ENCODE peak calls at places on chromosome 18, in seven cellular contexts. One of them, this sample, is unnamed.

GRCh38 chr18:7065736-7066135 is 51.9 kb downstream of the LAMA1 start:
- DNase-seq in Peyer's patch: no peak
- DNase-seq in WTC11: no peak
- DNase-seq in GM12865: no peak
- DNase-seq in lung: no peak
- DNase-seq in colonic mucosa: no peak
- DNase-seq in stomach: no peak
- DNase-seq in this sample: no peak

GRCh38 chr18:9096698-9097097 is 5.8 kb upstream of the NDUFV2 start:
- DNase-seq in Peyer's patch: no peak
- DNase-seq in WTC11: no peak
- DNase-seq in GM12865: no peak
- DNase-seq in lung: no peak
- DNase-seq in colonic mucosa: no peak
- DNase-seq in stomach: no peak
- DNase-seq in this sample: no peak

GRCh38 chr18:74303936-74304335 is 11.7 kb upstream of the C18orf63 start:
- DNase-seq in Peyer's patch: no peak
- DNase-seq in WTC11: no peak
- DNase-seq in GM12865: no peak
- DNase-seq in lung: no peak
- DNase-seq in colonic mucosa: no peak
- DNase-seq in stomach: no peak
- DNase-seq in this sample: no peak

GRCh38 chr18:7740815-7741214 is 173.7 kb downstream of the PTPRM start:
- DNase-seq in Peyer's patch: no peak
- DNase-seq in WTC11: no peak
- DNase-seq in GM12865: no peak
- DNase-seq in lung: no peak
- DNase-seq in colonic mucosa: no peak
- DNase-seq in stomach: no peak
- DNase-seq in this sample: no peak

GRCh38 chr18:61554117-61554776 is 221.0 kb downstream of the CDH20 start:
- DNase-seq in Peyer's patch: no peak
- DNase-seq in WTC11: no peak
- DNase-seq in GM12865: no peak
- DNase-seq in lung: no peak
- DNase-seq in colonic mucosa: no peak
- DNase-seq in stomach: no peak
- DNase-seq in this sample: no peak

GRCh38 chr18:53451902-53452301 is 772.6 kb downstream of the MBD2 start:
- DNase-seq in Peyer's patch: no peak
- DNase-seq in WTC11: no peak
- DNase-seq in GM12865: no peak
- DNase-seq in lung: no peak
- DNase-seq in colonic mucosa: no peak
- DNase-seq in stomach: no peak
- DNase-seq in this sample: no peak

GRCh38 chr18:62522178-62522509 is 681 bp upstream of the ZCCHC2 start:
- DNase-seq in Peyer's patch: no peak
- DNase-seq in WTC11: no peak
- DNase-seq in GM12865: no peak
- DNase-seq in lung: no peak
- DNase-seq in colonic mucosa: no peak
- DNase-seq in stomach: no peak
- DNase-seq in this sample: no peak

GRCh38 chr18:36179562-36180334 is 7.5 kb upstream of the MOCOS start:
- DNase-seq in Peyer's patch: no peak
- DNase-seq in WTC11: no peak
- DNase-seq in GM12865: no peak
- DNase-seq in lung: peak
- DNase-seq in colonic mucosa: peak
- DNase-seq in stomach: peak
- DNase-seq in this sample: no peak

GRCh38 chr18:71374294-71374693 is 1085.4 kb downstream of the SOCS6 start:
- DNase-seq in Peyer's patch: no peak
- DNase-seq in WTC11: no peak
- DNase-seq in GM12865: no peak
- DNase-seq in lung: no peak
- DNase-seq in colonic mucosa: no peak
- DNase-seq in stomach: no peak
- DNase-seq in this sample: no peak
- TF ChIP-seq CTCF in Peyer's patch: no peak
- TF ChIP-seq CTCF in WTC11: no peak
- TF ChIP-seq CTCF in GM12865: no peak
- TF ChIP-seq CTCF in lung: no peak
- TF ChIP-seq CTCF in colonic mucosa: no peak
- TF ChIP-seq CTCF in stomach: no peak
- TF ChIP-seq CTCF in this sample: no peak

GRCh38 chr18:58048243-58048642 is 4.2 kb downstream of the NEDD4L start:
- DNase-seq in Peyer's patch: no peak
- DNase-seq in WTC11: no peak
- DNase-seq in GM12865: no peak
- DNase-seq in lung: no peak
- DNase-seq in colonic mucosa: no peak
- DNase-seq in stomach: no peak
- DNase-seq in this sample: no peak

GRCh38 chr18:58047556-58047882 is 3.5 kb downstream of the NEDD4L start:
- DNase-seq in Peyer's patch: no peak
- DNase-seq in WTC11: no peak
- DNase-seq in GM12865: no peak
- DNase-seq in lung: no peak
- DNase-seq in colonic mucosa: no peak
- DNase-seq in stomach: no peak
- DNase-seq in this sample: no peak

GRCh38 chr18:58046087-58046793 is 2.2 kb downstream of the NEDD4L start:
- DNase-seq in Peyer's patch: no peak
- DNase-seq in WTC11: no peak
- DNase-seq in GM12865: no peak
- DNase-seq in lung: no peak
- DNase-seq in colonic mucosa: no peak
- DNase-seq in stomach: no peak
- DNase-seq in this sample: no peak

GRCh38 chr18:58045265-58046086 is 1.4 kb downstream of the NEDD4L start:
- DNase-seq in Peyer's patch: peak
- DNase-seq in WTC11: peak
- DNase-seq in GM12865: peak
- DNase-seq in lung: peak
- DNase-seq in colonic mucosa: peak
- DNase-seq in stomach: peak
- DNase-seq in this sample: peak

GRCh38 chr18:58046794-58047555 is 2.9 kb downstream of the NEDD4L start:
- DNase-seq in Peyer's patch: no peak
- DNase-seq in WTC11: no peak
- DNase-seq in GM12865: no peak
- DNase-seq in lung: no peak
- DNase-seq in colonic mucosa: no peak
- DNase-seq in stomach: no peak
- DNase-seq in this sample: no peak
- TF ChIP-seq CTCF in Peyer's patch: no peak
- TF ChIP-seq CTCF in WTC11: no peak
- TF ChIP-seq CTCF in GM12865: no peak
- TF ChIP-seq CTCF in lung: no peak
- TF ChIP-seq CTCF in colonic mucosa: no peak
- TF ChIP-seq CTCF in stomach: no peak
- TF ChIP-seq CTCF in this sample: no peak

DNA sequence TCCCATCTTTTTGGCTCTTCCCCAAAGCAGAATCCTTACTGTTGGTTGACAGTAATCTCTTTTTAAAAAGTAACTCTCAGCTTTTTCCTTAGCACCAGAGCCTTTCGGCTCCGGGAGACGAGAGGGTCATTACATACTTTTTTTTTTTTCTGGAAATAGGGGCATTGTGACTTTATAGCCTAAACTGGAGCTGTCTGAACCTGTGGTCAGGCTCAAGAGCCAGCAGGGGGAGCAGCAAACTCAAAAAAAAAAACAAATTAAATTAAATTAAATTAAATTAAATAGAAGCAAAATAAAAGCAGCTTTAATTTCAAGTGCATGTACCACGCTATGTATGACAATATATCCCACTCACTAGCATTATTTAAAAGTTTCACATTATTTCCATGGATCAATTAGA is 156.6 kb downstream of the DTNA start:
- DNase-seq in Peyer's patch: no peak
- DNase-seq in WTC11: no peak
- DNase-seq in GM12865: no peak
- DNase-seq in lung: no peak
- DNase-seq in colonic mucosa: no peak
- DNase-seq in stomach: no peak
- DNase-seq in this sample: no peak
- TF ChIP-seq CTCF in Peyer's patch: no peak
- TF ChIP-seq CTCF in WTC11: no peak
- TF ChIP-seq CTCF in GM12865: peak
- TF ChIP-seq CTCF in lung: no peak
- TF ChIP-seq CTCF in colonic mucosa: peak
- TF ChIP-seq CTCF in stomach: peak
- TF ChIP-seq CTCF in this sample: peak

GRCh38 chr18:26940744-26941398 is 75.4 kb upstream of the AQP4 start:
- DNase-seq in Peyer's patch: no peak
- DNase-seq in WTC11: no peak
- DNase-seq in GM12865: no peak
- DNase-seq in lung: peak
- DNase-seq in colonic mucosa: no peak
- DNase-seq in stomach: no peak
- DNase-seq in this sample: no peak
- TF ChIP-seq CTCF in Peyer's patch: no peak
- TF ChIP-seq CTCF in WTC11: no peak
- TF ChIP-seq CTCF in GM12865: no peak
- TF ChIP-seq CTCF in lung: no peak
- TF ChIP-seq CTCF in colonic mucosa: no peak
- TF ChIP-seq CTCF in stomach: no peak
- TF ChIP-seq CTCF in this sample: no peak

DNA sequence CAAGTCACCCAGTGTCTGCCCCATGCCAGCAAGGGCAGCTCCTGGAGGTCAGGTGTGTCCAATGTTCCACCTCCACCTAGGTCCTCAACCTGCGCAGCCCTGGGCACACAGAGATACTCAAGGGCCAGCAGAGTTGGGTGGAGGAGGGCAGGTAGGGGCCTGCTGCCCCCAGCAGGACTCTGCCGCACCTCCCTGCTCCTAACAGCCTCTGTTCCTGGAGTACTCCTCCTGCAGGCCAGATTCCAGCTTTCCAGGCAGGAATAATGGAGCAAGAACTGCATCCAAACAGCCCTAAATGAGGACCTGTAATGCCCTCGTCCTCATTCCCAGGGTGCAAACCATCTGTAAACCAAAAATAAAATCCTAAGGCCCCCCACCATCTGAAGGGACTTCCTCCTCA is 44.4 kb upstream of the ACAA2 start:
- DNase-seq in Peyer's patch: no peak
- DNase-seq in WTC11: no peak
- DNase-seq in GM12865: no peak
- DNase-seq in lung: no peak
- DNase-seq in colonic mucosa: no peak
- DNase-seq in stomach: no peak
- DNase-seq in this sample: no peak
- TF ChIP-seq CTCF in Peyer's patch: peak
- TF ChIP-seq CTCF in WTC11: no peak
- TF ChIP-seq CTCF in GM12865: no peak
- TF ChIP-seq CTCF in lung: no peak
- TF ChIP-seq CTCF in colonic mucosa: no peak
- TF ChIP-seq CTCF in stomach: no peak
- TF ChIP-seq CTCF in this sample: no peak

DNA sequence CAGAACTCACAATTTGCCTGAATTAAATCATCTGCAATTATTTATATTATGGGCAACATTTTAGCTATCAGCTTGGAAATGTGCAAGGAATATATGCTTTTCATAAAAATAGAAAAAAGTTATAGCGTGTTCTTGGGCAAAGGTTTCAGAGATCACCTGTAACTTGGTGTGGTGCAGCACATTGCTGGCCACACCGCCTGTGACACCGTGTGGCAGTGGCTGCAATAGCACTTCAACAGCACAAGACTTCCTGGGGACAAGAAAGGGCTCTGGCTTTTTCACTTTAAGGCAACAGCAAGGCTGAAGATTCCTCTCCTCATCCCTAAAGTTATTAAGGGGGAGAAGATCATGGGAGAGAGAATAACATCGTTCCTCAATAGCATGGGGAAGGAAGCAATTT is 14.8 kb upstream of the SERPINB3 start:
- DNase-seq in Peyer's patch: no peak
- DNase-seq in WTC11: peak
- DNase-seq in GM12865: peak
- DNase-seq in lung: no peak
- DNase-seq in colonic mucosa: no peak
- DNase-seq in stomach: peak
- DNase-seq in this sample: no peak
- TF ChIP-seq CTCF in Peyer's patch: no peak
- TF ChIP-seq CTCF in WTC11: peak
- TF ChIP-seq CTCF in GM12865: peak
- TF ChIP-seq CTCF in lung: no peak
- TF ChIP-seq CTCF in colonic mucosa: no peak
- TF ChIP-seq CTCF in stomach: peak
- TF ChIP-seq CTCF in this sample: peak

DNA sequence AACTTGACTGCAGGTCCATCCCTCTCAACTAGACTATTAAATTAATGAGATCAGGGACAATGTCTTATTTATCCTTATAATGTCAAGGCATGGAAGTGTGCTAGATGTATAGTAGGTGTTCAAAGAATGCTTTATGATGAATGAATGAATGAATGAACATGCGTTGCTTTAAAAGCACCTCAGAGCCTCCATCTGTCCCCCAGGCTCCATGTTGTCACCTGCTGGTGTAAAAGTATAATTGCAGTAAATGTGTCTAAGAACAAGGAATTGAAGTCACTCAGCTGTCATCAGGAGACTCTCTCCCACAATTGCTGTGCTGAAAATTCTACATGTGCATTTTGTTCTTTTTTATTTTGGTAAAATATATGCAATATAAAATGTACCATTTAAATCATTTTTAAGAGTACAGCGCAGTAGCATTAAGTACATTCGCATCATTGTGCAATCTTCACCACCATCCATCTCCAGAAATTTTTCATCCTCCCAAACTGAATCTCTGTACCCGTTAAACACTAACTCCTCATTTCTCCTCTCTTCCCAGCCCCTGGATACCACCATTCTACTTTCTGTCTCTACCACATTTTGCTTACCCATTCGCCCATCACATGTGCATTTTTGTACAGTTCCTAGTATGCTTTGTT is 52.6 kb downstream of the GNAL start:
- DNase-seq in Peyer's patch: no peak
- DNase-seq in WTC11: no peak
- DNase-seq in GM12865: peak
- DNase-seq in lung: no peak
- DNase-seq in colonic mucosa: no peak
- DNase-seq in stomach: no peak
- DNase-seq in this sample: no peak
- TF ChIP-seq CTCF in Peyer's patch: peak
- TF ChIP-seq CTCF in WTC11: peak
- TF ChIP-seq CTCF in GM12865: peak
- TF ChIP-seq CTCF in lung: no peak
- TF ChIP-seq CTCF in colonic mucosa: peak
- TF ChIP-seq CTCF in stomach: peak
- TF ChIP-seq CTCF in this sample: peak